ENCODE peak calls at places on chromosomes 11 and 22, in ten cellular contexts. W is adrenal gland, D is fibroblast of the aortic adventitia, O is heart right ventricle, G is upper lobe of right lung, Q is cardiac fibroblast, I is lower lobe of right lung, Z is GM06990, H is breast epithelium, C is upper lobe of left lung. M is an unnamed sample.

GRCh38 chr22:38086001-38086845 is 2.2 kb upstream of the SLC16A8 start:
- DNase-seq in Z (no peak), W (no peak), G (no peak), I (peak), C (no peak), D (no peak), O (no peak), H (no peak), Q (no peak), M (no peak)

GRCh38 chr11:103792981-103793468 is 243.4 kb upstream of the DDI1 start:
- DNase-seq in Q (peak), W (no peak), H (no peak), O (no peak), I (no peak), D (peak), G (no peak), C (no peak), Z (no peak), M (peak)

GRCh38 chr11:66048525-66049313 is at the start of gene GAL3ST3:
- DNase-seq in H (no peak), W (no peak), D (no peak), I (no peak), Q (no peak), O (no peak), Z (no peak), G (no peak), C (no peak), M (no peak)

GRCh38 chr11:68694404-68695297 is 10.3 kb downstream of the GAL start:
- DNase-seq in Z (no peak), Q (no peak), O (no peak), G (no peak), H (no peak), D (no peak), C (no peak), I (no peak), W (no peak), M (no peak)

GRCh38 chr11:108886608-108887007 is 221.7 kb downstream of the DDX10 start:
- DNase-seq in Z (no peak), C (no peak), O (no peak), Q (peak), I (no peak), D (peak), G (no peak), H (no peak), W (no peak), M (peak)

GRCh38 chr11:46489668-46490560 is 98.3 kb upstream of the CHRM4 start:
- DNase-seq in D (peak), W (no peak), H (no peak), C (no peak), Z (peak), O (no peak), I (no peak), Q (peak), G (no peak), M (peak)

GRCh38 chr11:60982184-60982583 is 10.7 kb downstream of the CD6 start:
- DNase-seq in Q (no peak), Z (no peak), G (no peak), D (no peak), I (no peak), W (no peak), C (no peak), O (no peak), H (no peak), M (no peak)

GRCh38 chr11:110852925-110853324 is 140.7 kb upstream of the ARHGAP20 start:
- DNase-seq in C (no peak), D (no peak), Z (no peak), O (no peak), G (no peak), W (no peak), Q (no peak), H (no peak), I (no peak), M (no peak)

GRCh38 chr22:24801906-24802504 is 4.0 kb upstream of the SGSM1 start:
- DNase-seq in G (no peak), W (no peak), Z (no peak), Q (no peak), I (no peak), C (no peak), O (no peak), H (no peak), D (no peak), M (no peak)

GRCh38 chr22:45968751-45969413 is 8.1 kb downstream of the WNT7B start:
- DNase-seq in I (no peak), W (no peak), C (no peak), O (no peak), Q (peak), D (peak), H (no peak), Z (no peak), G (no peak), M (peak)

GRCh38 chr11:82494988-82495432 is 238.7 kb downstream of the FAM181B start:
- DNase-seq in H (no peak), C (no peak), Z (no peak), Q (no peak), D (no peak), O (no peak), I (no peak), G (no peak), W (no peak), M (no peak)

GRCh38 chr11:36089920-36090319 is 146.1 kb downstream of the LDLRAD3 start:
- DNase-seq in W (no peak), G (no peak), D (no peak), H (no peak), O (no peak), Q (no peak), I (no peak), C (no peak), Z (no peak), M (no peak)

GRCh38 chr11:3132271-3132781 is 32.8 kb downstream of the OSBPL5 start:
- DNase-seq in I (peak), Q (no peak), Z (no peak), D (no peak), O (no peak), W (no peak), G (peak), H (no peak), C (no peak), M (no peak)

GRCh38 chr11:61518032-61518795 is 9.7 kb downstream of the LRRC10B start:
- DNase-seq in Q (no peak), I (no peak), W (no peak), G (no peak), H (no peak), O (no peak), D (no peak), C (no peak), Z (no peak), M (no peak)

GRCh38 chr11:20013346-20014066 is 146.8 kb downstream of the DBX1 start:
- DNase-seq in D (peak), C (no peak), W (no peak), H (no peak), Z (no peak), I (no peak), O (peak), G (no peak), Q (peak), M (no peak)

GRCh38 chr11:129055196-129055595 is 112.5 kb upstream of the TP53AIP1 start:
- DNase-seq in G (no peak), Q (no peak), Z (no peak), I (no peak), W (no peak), D (no peak), O (no peak), C (no peak), H (no peak), M (no peak)

GRCh38 chr22:41517172-41518047 is 26.9 kb downstream of the POLR3H start:
- DNase-seq in Z (no peak), H (peak), I (no peak), C (peak), G (no peak), Q (peak), W (peak), O (peak), D (peak), M (peak)

GRCh38 chr11:10428453-10428852 is 26.6 kb upstream of the AMPD3 start:
- DNase-seq in W (no peak), Z (no peak), I (no peak), Q (no peak), H (no peak), O (no peak), C (no peak), G (no peak), D (no peak), M (no peak)

DNA sequence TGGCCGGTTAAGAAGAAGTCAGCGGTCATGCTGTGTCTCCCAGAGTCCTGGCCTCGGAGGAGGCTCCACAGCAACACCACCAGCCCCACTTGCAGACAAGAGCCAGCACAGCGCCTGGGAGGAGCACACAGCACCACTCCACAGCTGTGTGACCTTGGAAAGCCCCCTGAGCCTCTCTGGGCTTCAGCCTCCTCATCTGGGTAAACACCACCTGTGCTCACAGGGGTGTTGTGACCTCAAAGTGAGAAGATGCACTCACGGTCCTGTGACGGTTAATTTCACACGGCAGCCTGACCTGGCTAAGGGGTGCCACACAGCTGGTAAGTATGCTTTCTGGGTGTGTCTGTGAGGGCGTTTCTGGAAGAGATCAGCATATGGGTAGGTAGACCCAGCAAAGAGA is 54.7 kb downstream of the PHF21B start:
- DNase-seq in C (no peak), I (no peak), W (no peak), Q (no peak), D (no peak), H (no peak), G (no peak), Z (peak), O (no peak), M (no peak)
- TF ChIP-seq CTCF in C (no peak), I (no peak), W (no peak), Q (no peak), D (no peak), H (no peak), G (no peak), Z (no peak), O (no peak), M (no peak)

DNA sequence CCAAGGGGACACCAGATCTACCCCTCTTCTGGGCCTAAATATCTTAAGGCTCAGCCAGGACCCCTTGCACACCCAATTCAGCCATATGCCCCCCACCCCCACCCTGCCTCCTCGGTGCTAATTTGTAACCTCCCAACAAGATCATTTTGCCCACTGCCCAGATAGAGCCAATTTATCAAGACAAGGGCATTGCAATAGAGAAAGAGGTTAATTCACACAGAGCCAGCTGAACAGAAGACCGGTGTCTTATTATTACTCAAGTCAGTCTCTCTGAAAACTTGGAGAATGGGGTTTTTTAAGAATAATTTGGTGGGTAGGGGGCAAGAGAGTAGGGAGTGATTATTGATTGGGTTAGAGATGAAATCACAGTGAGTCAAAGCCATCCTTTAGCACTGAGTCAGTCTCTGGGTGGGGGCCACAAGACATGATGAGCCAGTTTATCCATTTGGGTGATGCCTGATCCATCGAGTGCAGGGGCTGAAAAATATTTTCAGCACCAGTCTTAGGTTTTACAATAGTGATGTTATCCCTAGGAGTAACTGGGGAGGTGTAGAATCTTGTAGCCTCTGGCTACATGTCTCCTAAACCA is 9.9 kb upstream of the CAPN5 start:
- DNase-seq in D (no peak), I (no peak), H (no peak), W (no peak), G (no peak), Q (no peak), Z (no peak), C (no peak), O (no peak), M (no peak)
- H3K4me3 ChIP-seq in D (no peak), I (no peak), H (no peak), W (no peak), G (no peak), Q (no peak), Z (no peak), C (no peak), O (no peak), M (no peak)

GRCh38 chr11:116357769-116358544 is 414.8 kb downstream of the BUD13 start:
- DNase-seq in Z (peak), H (no peak), I (peak), W (no peak), Q (no peak), C (peak), D (no peak), O (no peak), G (peak), M (no peak)
- TF ChIP-seq CTCF in Z (peak), H (no peak), I (peak), W (peak), Q (no peak), C (peak), D (peak), O (peak), G (peak), M (no peak)

GRCh38 chr22:50471197-50471847 is 3.5 kb downstream of the SBF1 start:
- DNase-seq in Q (no peak), H (no peak), G (no peak), Z (no peak), I (no peak), W (no peak), D (no peak), O (no peak), C (no peak), M (no peak)
- H3K4me3 ChIP-seq in Q (no peak), H (no peak), G (no peak), Z (peak), I (no peak), W (no peak), D (no peak), O (no peak), C (no peak), M (no peak)

GRCh38 chr11:79205786-79206185 is 235.0 kb downstream of the TENM4 start:
- DNase-seq in W (no peak), D (no peak), C (no peak), H (no peak), I (no peak), G (no peak), O (no peak), Q (no peak), Z (no peak), M (no peak)
- TF ChIP-seq CTCF in W (no peak), D (no peak), C (no peak), H (no peak), I (no peak), G (no peak), O (no peak), Q (no peak), Z (no peak), M (no peak)

GRCh38 chr22:35777335-35777975 is 59.8 kb downstream of the APOL5 start:
- DNase-seq in W (no peak), D (peak), H (no peak), Z (no peak), I (no peak), C (no peak), G (no peak), Q (peak), O (no peak), M (peak)
- H3K4me3 ChIP-seq in W (no peak), D (no peak), H (no peak), Z (no peak), I (no peak), C (no peak), G (no peak), Q (no peak), O (no peak), M (no peak)

GRCh38 chr11:106101370-106101769 is 23.9 kb downstream of the AASDHPPT start:
- DNase-seq in H (no peak), G (no peak), I (no peak), C (no peak), Z (no peak), D (no peak), W (no peak), O (no peak), Q (no peak), M (no peak)
- TF ChIP-seq CTCF in H (no peak), G (no peak), I (no peak), C (no peak), Z (no peak), D (no peak), W (no peak), O (no peak), Q (no peak), M (no peak)

GRCh38 chr22:21570398-21570797 is 2.9 kb downstream of the UBE2L3 start:
- DNase-seq in Z (no peak), I (no peak), H (no peak), O (no peak), C (no peak), D (no peak), Q (no peak), G (no peak), W (no peak), M (no peak)
- H3K4me3 ChIP-seq in Z (no peak), I (no peak), H (no peak), O (no peak), C (no peak), D (no peak), Q (no peak), G (no peak), W (no peak), M (peak)

DNA sequence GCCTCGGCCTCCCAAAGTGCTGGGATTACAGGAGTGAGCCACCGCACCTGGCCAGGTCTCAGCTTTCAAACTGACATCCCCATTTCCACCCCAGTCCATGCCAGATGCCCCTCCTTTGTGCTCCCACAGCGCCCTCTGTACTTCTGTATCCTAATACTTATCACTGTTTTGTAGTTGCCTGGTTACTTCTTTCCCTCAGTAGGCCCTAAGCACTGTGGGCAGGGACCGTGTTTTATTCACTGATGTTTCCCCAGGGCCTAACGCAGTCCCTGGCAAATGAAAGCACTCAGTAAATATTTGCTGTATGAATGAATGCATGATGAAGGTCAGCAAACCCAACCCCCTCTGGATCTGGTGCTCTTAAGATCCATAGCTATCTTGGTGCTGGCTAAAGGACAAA is 2.2 kb upstream of the TRIM3 start:
- DNase-seq in O (no peak), Z (no peak), D (no peak), Q (no peak), W (no peak), I (no peak), G (no peak), C (no peak), H (peak), M (no peak)
- TF ChIP-seq CTCF in O (no peak), Z (no peak), D (no peak), Q (no peak), W (no peak), I (no peak), G (no peak), C (no peak), H (peak), M (no peak)

M was measured in fibroblast of villous mesenchyme.